ENCODE peak calls at places on chromosomes 7 and 10, in four cellular contexts. One of them, this sample, is unnamed.

GRCh38 chr10:103954543-103954942 is 12.4 kb upstream of the SLK start:
- DNase-seq in pons: no peak
- DNase-seq in fibroblast of lung: no peak
- DNase-seq in WERI-Rb-1: no peak
- DNase-seq in this sample: no peak

GRCh38 chr7:64300641-64301405 is 12.9 kb upstream of the ZNF736 start:
- DNase-seq in pons: no peak
- DNase-seq in fibroblast of lung: no peak
- DNase-seq in WERI-Rb-1: no peak
- DNase-seq in this sample: no peak

GRCh38 chr7:128347573-128348147 is 4.0 kb upstream of the RBM28 start:
- DNase-seq in pons: peak; percentile 66
- DNase-seq in fibroblast of lung: no peak
- DNase-seq in WERI-Rb-1: peak; percentile 74
- DNase-seq in this sample: peak; percentile 44

GRCh38 chr10:30151581-30152389 is 92.4 kb upstream of the JCAD start:
- DNase-seq in pons: no peak
- DNase-seq in fibroblast of lung: peak; percentile 94
- DNase-seq in WERI-Rb-1: no peak
- DNase-seq in this sample: no peak

GRCh38 chr7:6489612-6490011 is 41.9 kb upstream of the DAGLB start:
- DNase-seq in pons: no peak
- DNase-seq in fibroblast of lung: no peak
- DNase-seq in WERI-Rb-1: no peak
- DNase-seq in this sample: no peak

GRCh38 chr10:57960406-57960805 is 307.3 kb downstream of the IPMK start:
- DNase-seq in pons: no peak
- DNase-seq in fibroblast of lung: no peak
- DNase-seq in WERI-Rb-1: no peak
- DNase-seq in this sample: no peak

GRCh38 chr10:128070161-128070560 is 56.1 kb downstream of the MKI67 start:
- DNase-seq in pons: no peak
- DNase-seq in fibroblast of lung: no peak
- DNase-seq in WERI-Rb-1: no peak
- DNase-seq in this sample: no peak

GRCh38 chr7:74475243-74475986 is 21.7 kb downstream of the GTF2IRD1 start:
- DNase-seq in pons: no peak
- DNase-seq in fibroblast of lung: no peak
- DNase-seq in WERI-Rb-1: no peak
- DNase-seq in this sample: no peak

GRCh38 chr10:3295501-3296005 is 123.0 kb upstream of the PITRM1 start:
- DNase-seq in pons: no peak
- DNase-seq in fibroblast of lung: peak; percentile 14
- DNase-seq in WERI-Rb-1: no peak
- DNase-seq in this sample: no peak

GRCh38 chr7:111982133-111982532 is 224.1 kb downstream of the DOCK4 start:
- DNase-seq in pons: no peak
- DNase-seq in fibroblast of lung: peak; percentile 57
- DNase-seq in WERI-Rb-1: no peak
- DNase-seq in this sample: no peak

GRCh38 chr7:94949532-94949931 is 42.1 kb downstream of the PPP1R9A start:
- DNase-seq in pons: no peak
- DNase-seq in fibroblast of lung: no peak
- DNase-seq in WERI-Rb-1: no peak
- DNase-seq in this sample: no peak

GRCh38 chr7:150968698-150969482 is 9.2 kb downstream of the KCNH2 start:
- DNase-seq in pons: no peak
- DNase-seq in fibroblast of lung: no peak
- DNase-seq in WERI-Rb-1: no peak
- DNase-seq in this sample: no peak

GRCh38 chr7:36871863-36872262 is 147.6 kb upstream of the AOAH start:
- DNase-seq in pons: no peak
- DNase-seq in fibroblast of lung: no peak
- DNase-seq in WERI-Rb-1: no peak
- DNase-seq in this sample: no peak

GRCh38 chr10:43204943-43205671 is 61.8 kb downstream of the RASGEF1A start:
- DNase-seq in pons: peak; percentile 45
- DNase-seq in fibroblast of lung: peak; percentile 47
- DNase-seq in WERI-Rb-1: peak; percentile 79
- DNase-seq in this sample: peak; percentile 19

GRCh38 chr7:107972986-107973385 is 30.0 kb downstream of the LAMB1 start:
- DNase-seq in pons: no peak
- DNase-seq in fibroblast of lung: no peak
- DNase-seq in WERI-Rb-1: no peak
- DNase-seq in this sample: peak; percentile 70

GRCh38 chr7:22561356-22561755 is 61.4 kb upstream of the STEAP1B start:
- DNase-seq in pons: no peak
- DNase-seq in fibroblast of lung: peak; percentile 100
- DNase-seq in WERI-Rb-1: no peak
- DNase-seq in this sample: peak; percentile 81

GRCh38 chr10:128147064-128147463 is 20.8 kb upstream of the MKI67 start:
- DNase-seq in pons: no peak
- DNase-seq in fibroblast of lung: no peak
- DNase-seq in WERI-Rb-1: no peak
- DNase-seq in this sample: no peak

This sample was measured in ovary.